ENCODE peak calls at places on chromosome 17, in eight cellular contexts. V is tibial nerve, A is HCT116, L is transverse colon, Y is neuronal stem cell, M is tibial artery, N is SJSA1, H is lower leg skin. E is an unnamed sample.

GRCh38 chr17:19330271-19330670 is 32.3 kb downstream of the B9D1 start:
- DNase-seq in V (no peak), A (no peak), L (no peak), Y (no peak), M (no peak), N (no peak), H (no peak), E (no peak)

GRCh38 chr17:10603889-10604288 is 53.2 kb downstream of the MYH3 start:
- DNase-seq in V (no peak), A (no peak), L (no peak), Y (no peak), M (no peak), N (no peak), H (no peak), E (no peak)

GRCh38 chr17:46063239-46063638 is 64.2 kb downstream of the STH start:
- DNase-seq in V (no peak), A (peak), L (no peak), Y (no peak), M (no peak), N (peak), H (peak), E (peak)

GRCh38 chr17:5126719-5127488 is 11.1 kb downstream of the USP6 start:
- DNase-seq in V (no peak), A (no peak), L (no peak), Y (no peak), M (no peak), N (no peak), H (no peak), E (no peak)

GRCh38 chr17:56313201-56313600 is 159.9 kb downstream of the ANKFN1 start:
- DNase-seq in V (no peak), A (no peak), L (no peak), Y (no peak), M (no peak), N (no peak), H (no peak), E (no peak)

GRCh38 chr17:74601944-74602572 is 10.0 kb upstream of the CD300LD start:
- DNase-seq in V (no peak), A (peak), L (peak), Y (peak), M (no peak), N (peak), H (no peak), E (peak)

GRCh38 chr17:58330997-58331814 is 2.6 kb upstream of the TSPOAP1 start:
- DNase-seq in V (no peak), A (no peak), L (peak), Y (no peak), M (no peak), N (no peak), H (no peak), E (no peak)

GRCh38 chr17:20313891-20314290 is 153.4 kb downstream of the LGALS9B start:
- DNase-seq in V (no peak), A (no peak), L (no peak), Y (no peak), M (no peak), N (no peak), H (no peak), E (no peak)

GRCh38 chr17:62062313-62062712 is 2.8 kb downstream of the MED13 start:
- DNase-seq in V (no peak), A (no peak), L (no peak), Y (no peak), M (no peak), N (peak), H (no peak), E (peak)

GRCh38 chr17:78674595-78675315 is 97.6 kb upstream of the DNAH17 start:
- DNase-seq in V (no peak), A (no peak), L (no peak), Y (no peak), M (no peak), N (no peak), H (no peak), E (no peak)

GRCh38 chr17:29148790-29149430 is 31.3 kb downstream of the MYO18A start:
- DNase-seq in V (peak), A (peak), L (peak), Y (peak), M (peak), N (peak), H (peak), E (peak)

GRCh38 chr17:7177210-7177953 is 1.8 kb downstream of the ASGR1 start:
- DNase-seq in V (peak), A (no peak), L (peak), Y (peak), M (peak), N (peak), H (peak), E (peak)

GRCh38 chr17:72120878-72121163 is at the start of gene SOX9:
- DNase-seq in V (peak), A (peak), L (peak), Y (peak), M (peak), N (peak), H (peak), E (peak)

GRCh38 chr17:68352041-68352440 is 60.7 kb downstream of the ARSG start:
- DNase-seq in V (no peak), A (no peak), L (no peak), Y (no peak), M (no peak), N (peak), H (no peak), E (peak)

GRCh38 chr17:49132699-49133364 is at the start of gene B4GALNT2:
- DNase-seq in V (no peak), A (no peak), L (peak), Y (no peak), M (no peak), N (peak), H (no peak), E (no peak)

GRCh38 chr17:69551212-69552010 is 136.9 kb downstream of the MAP2K6 start:
- DNase-seq in V (no peak), A (no peak), L (no peak), Y (no peak), M (no peak), N (no peak), H (no peak), E (no peak)

GRCh38 chr17:6066183-6066948 is 3.8 kb upstream of the WSCD1 start:
- DNase-seq in V (no peak), A (no peak), L (no peak), Y (no peak), M (no peak), N (peak), H (no peak), E (no peak)

GRCh38 chr17:14196337-14196997 is 40.2 kb downstream of the CDRT15 start:
- DNase-seq in V (no peak), A (no peak), L (no peak), Y (no peak), M (no peak), N (no peak), H (no peak), E (no peak)

GRCh38 chr17:40177275-40177874 is at the start of gene RAPGEFL1:
- DNase-seq in V (peak), A (no peak), L (peak), Y (peak), M (peak), N (no peak), H (peak), E (peak)

GRCh38 chr17:69711504-69711903 is 297.0 kb downstream of the MAP2K6 start:
- DNase-seq in V (no peak), A (no peak), L (no peak), Y (no peak), M (no peak), N (no peak), H (no peak), E (no peak)

GRCh38 chr17:21173543-21173942 is 40.4 kb downstream of the TMEM11 start:
- DNase-seq in V (no peak), A (no peak), L (no peak), Y (no peak), M (no peak), N (no peak), H (no peak), E (no peak)

GRCh38 chr17:64457156-64457555 is 8.2 kb downstream of the MILR1 start:
- DNase-seq in V (no peak), A (no peak), L (no peak), Y (no peak), M (no peak), N (peak), H (no peak), E (peak)

GRCh38 chr17:39699818-39700147 is at the start of gene ERBB2:
- DNase-seq in V (peak), A (peak), L (peak), Y (no peak), M (peak), N (peak), H (peak), E (peak)

GRCh38 chr17:76304226-76305134 is 3.6 kb downstream of the QRICH2 start:
- DNase-seq in V (no peak), A (no peak), L (no peak), Y (no peak), M (no peak), N (no peak), H (no peak), E (no peak)

DNA sequence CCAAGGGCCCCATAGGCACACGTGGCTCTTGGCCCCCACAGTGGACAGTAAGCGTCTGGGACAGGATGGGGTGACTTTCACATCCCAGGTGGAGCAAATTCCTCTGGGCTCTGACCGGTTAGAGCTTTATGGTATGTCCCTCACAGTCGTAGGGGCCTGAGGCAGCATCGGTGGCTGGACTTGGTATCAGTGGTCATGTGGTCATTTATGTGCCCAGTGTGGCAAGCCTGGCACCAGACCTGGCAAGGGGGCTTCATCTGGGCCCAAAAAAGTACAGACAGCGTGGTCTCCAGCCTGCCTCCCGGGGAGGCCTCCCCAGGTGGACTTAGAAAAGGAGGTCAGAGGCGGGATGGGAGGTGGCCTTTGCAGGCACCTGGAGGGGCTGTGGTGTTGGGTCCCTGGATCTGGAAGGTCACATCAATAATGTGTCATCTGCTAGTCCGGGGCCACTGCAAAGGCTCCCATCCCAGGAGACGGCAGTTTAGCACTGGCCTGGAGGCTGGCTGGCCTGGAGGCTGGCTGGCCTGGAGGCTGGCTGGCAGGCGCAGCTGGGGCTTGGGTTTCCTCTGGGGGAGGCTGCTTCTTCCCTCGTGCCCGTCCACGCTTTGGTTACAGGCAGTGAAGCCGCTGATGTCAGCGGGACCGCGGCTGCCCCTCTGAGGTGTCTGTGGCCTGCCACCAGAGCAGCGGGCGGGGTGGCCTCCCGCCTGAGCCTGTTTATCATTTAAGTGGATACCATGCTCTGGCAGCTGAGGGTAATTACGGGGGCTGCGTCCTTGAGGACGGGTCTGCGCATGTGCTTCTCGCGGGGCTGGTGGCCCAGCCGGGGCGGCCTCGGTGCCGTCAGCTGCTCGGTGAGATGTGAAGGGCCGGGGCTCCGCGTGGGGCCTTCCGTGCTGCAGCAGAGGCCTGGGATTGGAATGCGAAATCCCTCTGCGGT is 20.7 kb upstream of the CBX4 start:
- DNase-seq in V (no peak), A (no peak), L (no peak), Y (no peak), M (no peak), N (peak), H (no peak), E (no peak)
- H3K4me3 ChIP-seq in V (no peak), A (no peak), L (no peak), Y (peak), M (no peak), N (no peak), H (no peak), E (no peak)

GRCh38 chr17:82297280-82297803 is 20.1 kb downstream of the CD7 start:
- DNase-seq in V (peak), A (no peak), L (peak), Y (no peak), M (peak), N (peak), H (peak), E (peak)

GRCh38 chr17:82297804-82298537 is 19.4 kb downstream of the CD7 start:
- DNase-seq in V (peak), A (no peak), L (peak), Y (no peak), M (peak), N (peak), H (peak), E (peak)

GRCh38 chr17:82295472-82295814 is 21.9 kb upstream of the CSNK1D start:
- DNase-seq in V (no peak), A (no peak), L (no peak), Y (no peak), M (no peak), N (no peak), H (no peak), E (no peak)

GRCh38 chr17:82298538-82299421 is 18.6 kb downstream of the CD7 start:
- DNase-seq in V (no peak), A (no peak), L (no peak), Y (no peak), M (no peak), N (no peak), H (no peak), E (no peak)

DNA sequence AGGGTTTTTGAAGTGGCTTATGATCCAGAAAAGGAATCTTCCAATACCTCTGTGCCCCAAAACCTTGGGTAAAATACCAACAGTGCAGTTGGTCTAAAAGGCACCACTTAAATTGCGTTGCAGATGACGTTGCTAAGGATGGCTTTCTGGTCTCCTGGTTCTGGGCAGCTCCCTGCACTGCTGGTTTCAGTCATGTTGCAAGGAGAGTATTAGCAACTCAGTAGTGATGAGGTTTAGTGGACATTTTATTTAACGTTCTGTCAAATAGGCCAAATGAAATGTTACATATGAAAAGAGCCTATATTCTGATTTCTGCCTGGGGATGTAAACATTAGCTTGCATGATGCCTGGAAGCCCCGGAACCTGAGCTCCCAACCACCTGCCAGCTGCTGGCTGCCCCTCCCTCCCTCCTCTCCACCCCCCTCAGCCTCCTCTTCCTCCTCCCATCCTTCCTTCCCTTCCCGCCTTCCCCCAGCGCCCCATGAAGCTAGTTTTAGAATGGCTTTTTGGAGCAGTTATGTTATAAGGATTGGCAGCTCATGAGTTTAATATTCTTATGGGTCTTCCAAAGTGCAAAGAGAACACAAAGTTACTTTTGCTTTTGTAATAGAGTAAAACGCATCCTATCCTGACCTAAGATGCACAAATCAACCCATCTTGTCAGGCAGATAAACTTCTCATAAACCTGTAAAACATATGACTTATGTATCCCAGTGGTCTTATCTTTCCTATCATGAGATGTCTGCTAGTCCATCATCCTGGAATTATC is 20.7 kb downstream of the CD7 start:
- DNase-seq in V (no peak), A (no peak), L (no peak), Y (no peak), M (no peak), N (no peak), H (no peak), E (no peak)
- H3K4me3 ChIP-seq in V (no peak), A (peak), L (no peak), Y (no peak), M (no peak), N (peak), H (no peak), E (no peak)

DNA sequence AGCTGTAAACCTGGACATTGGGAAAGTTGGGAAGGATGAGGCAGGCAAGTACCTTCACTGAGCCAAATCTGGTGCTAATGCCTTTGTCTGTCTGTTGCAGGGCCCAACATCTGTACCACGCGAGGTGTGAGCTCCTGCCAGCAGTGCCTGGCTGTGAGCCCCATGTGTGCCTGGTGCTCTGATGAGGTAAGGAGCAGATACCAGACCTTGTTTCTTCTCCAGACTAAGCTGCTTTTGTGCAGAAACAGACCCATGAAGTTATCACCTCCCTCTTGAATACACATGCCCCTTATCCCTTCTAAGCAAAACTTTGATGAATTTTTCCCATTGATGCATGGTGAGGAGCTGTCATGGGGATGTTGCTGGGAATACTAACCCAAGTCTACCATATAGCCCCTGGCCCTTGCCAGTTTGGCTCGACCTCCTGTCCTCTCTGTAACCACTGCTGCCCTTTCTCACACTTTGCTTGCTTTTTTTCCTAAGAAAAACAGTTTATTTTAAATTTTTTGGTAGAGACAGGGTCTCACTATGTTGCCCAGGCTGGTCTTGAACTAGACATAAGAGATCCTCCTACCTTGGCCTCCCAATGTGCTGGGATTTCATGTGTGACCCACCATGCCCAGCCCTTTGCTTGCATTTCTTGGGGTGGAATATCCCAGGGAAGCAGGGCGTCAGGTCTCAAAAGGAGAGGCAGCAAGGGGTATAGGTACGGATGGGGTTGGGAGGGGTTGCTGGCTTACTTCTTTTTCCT is 20.9 kb downstream of the ITGB3 start:
- DNase-seq in V (no peak), A (no peak), L (no peak), Y (no peak), M (no peak), N (no peak), H (no peak), E (no peak)
- H3K4me3 ChIP-seq in V (no peak), A (no peak), L (no peak), Y (no peak), M (no peak), N (no peak), H (no peak), E (no peak)

GRCh38 chr17:8649157-8650118 is 18.9 kb upstream of the MYH10 start:
- DNase-seq in V (no peak), A (no peak), L (no peak), Y (no peak), M (peak), N (no peak), H (peak), E (peak)

GRCh38 chr17:8644507-8644902 is 14.0 kb upstream of the MYH10 start:
- DNase-seq in V (no peak), A (no peak), L (no peak), Y (no peak), M (no peak), N (no peak), H (no peak), E (no peak)

GRCh38 chr17:8647202-8647601 is 16.7 kb upstream of the MYH10 start:
- DNase-seq in V (no peak), A (no peak), L (no peak), Y (no peak), M (no peak), N (no peak), H (no peak), E (no peak)

GRCh38 chr17:8639709-8640108 is 9.2 kb upstream of the MYH10 start:
- DNase-seq in V (no peak), A (no peak), L (no peak), Y (no peak), M (no peak), N (no peak), H (no peak), E (no peak)

GRCh38 chr17:8643855-8644506 is 13.5 kb upstream of the MYH10 start:
- DNase-seq in V (no peak), A (no peak), L (no peak), Y (no peak), M (no peak), N (no peak), H (no peak), E (no peak)
- H3K4me3 ChIP-seq in V (no peak), A (no peak), L (no peak), Y (no peak), M (no peak), N (no peak), H (no peak), E (no peak)

GRCh38 chr17:82697808-82698064 is 762 bp downstream of the RAB40B start:
- DNase-seq in V (no peak), A (no peak), L (no peak), Y (no peak), M (no peak), N (no peak), H (no peak), E (no peak)

GRCh38 chr17:82696916-82697807 is 1.3 kb downstream of the RAB40B start:
- DNase-seq in V (no peak), A (no peak), L (no peak), Y (no peak), M (no peak), N (no peak), H (no peak), E (peak)

GRCh38 chr17:82699551-82699950 is 1.1 kb upstream of the RAB40B start:
- DNase-seq in V (no peak), A (no peak), L (no peak), Y (no peak), M (no peak), N (no peak), H (no peak), E (no peak)

GRCh38 chr17:82698065-82698973 is at the start of gene RAB40B:
- DNase-seq in V (peak), A (peak), L (peak), Y (peak), M (peak), N (peak), H (peak), E (peak)

DNA sequence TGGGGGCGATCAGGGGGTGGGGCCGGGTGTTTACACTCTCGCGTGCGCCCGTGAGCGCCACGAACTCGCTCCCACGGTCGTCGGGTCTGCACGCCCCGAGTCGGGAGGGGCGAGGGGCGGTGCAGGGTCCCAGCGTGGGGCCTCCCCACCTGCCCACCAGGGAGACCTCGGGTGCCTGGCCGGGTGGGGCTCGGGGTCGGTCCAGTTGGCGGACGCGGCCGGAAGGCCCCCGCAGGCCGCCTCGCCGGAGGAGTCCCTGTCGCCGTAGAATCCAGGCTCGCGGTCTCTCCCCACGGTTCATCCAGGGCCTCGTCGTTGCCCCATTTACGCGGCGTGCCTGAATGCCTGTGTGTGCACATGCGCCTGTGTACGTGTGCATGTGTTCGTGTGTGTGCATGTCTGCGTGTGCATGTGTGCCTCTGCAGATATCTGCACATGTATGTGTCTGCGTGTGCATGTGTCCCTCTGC is 510 bp upstream of the RAB40B start:
- DNase-seq in V (no peak), A (no peak), L (no peak), Y (peak), M (no peak), N (no peak), H (no peak), E (no peak)
- H3K4me3 ChIP-seq in V (peak), A (peak), L (peak), Y (peak), M (peak), N (peak), H (peak), E (peak)